ENCODE peak calls at places on chromosomes 11 and 22, in ten cellular contexts. V, R, C, X, F, O, E, J, Y and Q are unnamed samples.
A peak's percentile ranks its signal among the peaks of the same experiment; 100 is the strongest.

GRCh38 chr11:58957922-58958321 is 18.6 kb downstream of the GLYATL1 start:
- DNase-seq in V (no peak), R (no peak), C (no peak), X (no peak), F (no peak), O (no peak), E (no peak), J (no peak), Y (no peak), Q (no peak)

GRCh38 chr22:44916281-44917231 is 93.2 kb downstream of the PHF21B start:
- DNase-seq in V (no peak), R (no peak), C (peak; percentile 30), X (no peak), F (no peak), O (no peak), E (no peak), J (no peak), Y (no peak), Q (no peak)

GRCh38 chr22:19942071-19942885 is 660 bp upstream of the TXNRD2 start:
- DNase-seq in V (no peak), R (no peak), C (no peak), X (no peak), F (no peak), O (peak; percentile 69), E (no peak), J (peak; percentile 88), Y (no peak), Q (no peak)

GRCh38 chr11:105763594-105763993 is 153.7 kb downstream of the GRIA4 start:
- DNase-seq in V (no peak), R (no peak), C (no peak), X (no peak), F (no peak), O (no peak), E (no peak), J (no peak), Y (no peak), Q (no peak)

GRCh38 chr11:106156290-106156937 is 79.0 kb downstream of the AASDHPPT start:
- DNase-seq in V (peak; percentile 8), R (peak; percentile 58), C (no peak), X (peak; percentile 25), F (no peak), O (peak; percentile 83), E (no peak), J (peak; percentile 54), Y (peak; percentile 53), Q (no peak)

GRCh38 chr11:96213500-96213899 is 129.5 kb downstream of the MAML2 start:
- DNase-seq in V (no peak), R (peak; percentile 48), C (no peak), X (no peak), F (no peak), O (peak; percentile 87), E (no peak), J (no peak), Y (no peak), Q (no peak)

GRCh38 chr22:22394589-22394988 is 114.0 kb downstream of the ZNF280B start:
- DNase-seq in V (no peak), R (no peak), C (no peak), X (no peak), F (peak; percentile 51), O (no peak), E (no peak), J (no peak), Y (no peak), Q (peak; percentile 40)

GRCh38 chr11:76523786-76524436 is 79.1 kb downstream of the EMSY start:
- DNase-seq in V (no peak), R (no peak), C (no peak), X (no peak), F (no peak), O (no peak), E (no peak), J (no peak), Y (no peak), Q (no peak)

GRCh38 chr11:10387209-10388083 is 67.6 kb upstream of the AMPD3 start:
- DNase-seq in V (no peak), R (peak; percentile 96), C (no peak), X (no peak), F (peak; percentile 46), O (peak; percentile 92), E (no peak), J (no peak), Y (no peak), Q (peak; percentile 65)

GRCh38 chr22:22431271-22432220 is 77.0 kb downstream of the ZNF280B start:
- DNase-seq in V (peak; percentile 81), R (no peak), C (no peak), X (peak; percentile 83), F (peak; percentile 72), O (peak; percentile 34), E (peak; percentile 54), J (peak; percentile 61), Y (peak; percentile 1), Q (no peak)

GRCh38 chr22:40524392-40525249 is 111.9 kb downstream of the MRTFA start:
- DNase-seq in V (no peak), R (no peak), C (no peak), X (no peak), F (no peak), O (peak; percentile 54), E (no peak), J (peak; percentile 42), Y (no peak), Q (no peak)

DNA sequence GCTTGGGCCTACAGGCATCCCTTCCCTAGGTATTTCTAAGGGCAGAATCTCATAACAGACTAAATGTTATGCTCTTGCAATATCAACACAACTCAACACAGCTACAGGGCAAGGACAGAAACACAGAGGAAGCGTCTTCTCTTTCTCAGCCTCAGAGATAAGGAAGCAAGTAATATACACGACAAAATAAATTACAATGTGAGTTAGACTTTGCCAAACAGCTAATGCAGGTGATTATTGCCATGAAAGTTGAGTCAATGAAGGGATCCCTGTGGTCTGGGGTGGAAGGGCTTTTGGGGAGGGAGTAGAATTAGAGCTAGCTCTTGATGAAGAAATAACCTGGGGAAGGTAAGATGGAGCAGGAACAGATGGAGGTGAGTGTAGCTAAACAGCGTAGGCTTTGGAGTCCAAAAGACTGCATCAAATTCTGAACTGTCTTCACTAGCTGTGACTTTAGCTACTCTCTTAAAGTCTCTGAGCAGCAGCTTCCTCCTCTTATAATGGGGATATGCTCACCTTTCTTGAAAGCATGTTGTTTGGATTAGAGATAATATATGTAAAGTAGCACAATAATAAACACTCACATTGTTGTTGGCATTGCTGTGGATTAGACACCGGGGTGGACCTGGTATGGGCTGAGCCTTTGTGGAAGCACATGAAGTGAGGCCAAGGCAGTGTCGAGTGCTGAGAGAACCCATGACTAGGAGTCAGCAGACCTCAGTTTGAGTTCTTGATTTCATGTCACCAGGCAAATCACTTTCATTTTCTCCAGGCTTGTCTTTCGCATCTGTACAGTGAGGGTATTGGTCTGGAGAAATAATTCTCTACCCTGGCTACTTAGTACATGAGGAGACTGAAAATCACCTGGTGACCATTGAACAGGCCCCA is 41.0 kb upstream of the AQP11 start:
- DNase-seq in V (no peak), R (no peak), C (no peak), X (no peak), F (no peak), O (no peak), E (no peak), J (no peak), Y (no peak), Q (no peak)
- TF ChIP-seq CTCF in V (no peak), R (no peak), C (no peak), X (no peak), F (no peak), O (no peak), E (no peak), J (no peak), Y (no peak), Q (peak; percentile 0)

GRCh38 chr11:90113541-90113940 is 20.9 kb upstream of the NAALAD2 start:
- DNase-seq in V (no peak), R (no peak), C (no peak), X (no peak), F (no peak), O (no peak), E (no peak), J (peak; percentile 31), Y (no peak), Q (no peak)
- TF ChIP-seq CTCF in V (peak; percentile 42), R (peak; percentile 20), C (peak; percentile 69), X (peak; percentile 70), F (peak; percentile 32), O (peak; percentile 38), E (peak; percentile 26), J (no peak), Y (peak; percentile 35), Q (peak; percentile 78)

GRCh38 chr11:65660038-65660437 is 2.7 kb downstream of the RELA start:
- DNase-seq in V (no peak), R (no peak), C (no peak), X (no peak), F (no peak), O (no peak), E (no peak), J (no peak), Y (no peak), Q (no peak)

GRCh38 chr11:65662247-65662801 is 392 bp downstream of the RELA start:
- DNase-seq in V (no peak), R (no peak), C (no peak), X (no peak), F (no peak), O (no peak), E (no peak), J (no peak), Y (no peak), Q (no peak)

GRCh38 chr11:65661599-65662246 is 993 bp downstream of the RELA start:
- DNase-seq in V (no peak), R (no peak), C (no peak), X (peak; percentile 8), F (no peak), O (no peak), E (no peak), J (no peak), Y (no peak), Q (no peak)

GRCh38 chr11:65663634-65664200 is 1.0 kb upstream of the RELA start:
- DNase-seq in V (peak; percentile 44), R (peak; percentile 45), C (peak; percentile 83), X (peak; percentile 30), F (peak; percentile 66), O (peak; percentile 52), E (peak; percentile 42), J (no peak), Y (no peak), Q (no peak)

GRCh38 chr11:65662802-65663633 is at the start of gene RELA:
- DNase-seq in V (peak; percentile 91), R (peak; percentile 90), C (peak; percentile 97), X (peak; percentile 94), F (peak; percentile 93), O (peak; percentile 93), E (peak; percentile 89), J (peak; percentile 95), Y (peak; percentile 96), Q (peak; percentile 94)
- TF ChIP-seq CTCF in V (no peak), R (no peak), C (peak; percentile 43), X (peak; percentile 26), F (no peak), O (no peak), E (no peak), J (no peak), Y (no peak), Q (no peak)

DNA sequence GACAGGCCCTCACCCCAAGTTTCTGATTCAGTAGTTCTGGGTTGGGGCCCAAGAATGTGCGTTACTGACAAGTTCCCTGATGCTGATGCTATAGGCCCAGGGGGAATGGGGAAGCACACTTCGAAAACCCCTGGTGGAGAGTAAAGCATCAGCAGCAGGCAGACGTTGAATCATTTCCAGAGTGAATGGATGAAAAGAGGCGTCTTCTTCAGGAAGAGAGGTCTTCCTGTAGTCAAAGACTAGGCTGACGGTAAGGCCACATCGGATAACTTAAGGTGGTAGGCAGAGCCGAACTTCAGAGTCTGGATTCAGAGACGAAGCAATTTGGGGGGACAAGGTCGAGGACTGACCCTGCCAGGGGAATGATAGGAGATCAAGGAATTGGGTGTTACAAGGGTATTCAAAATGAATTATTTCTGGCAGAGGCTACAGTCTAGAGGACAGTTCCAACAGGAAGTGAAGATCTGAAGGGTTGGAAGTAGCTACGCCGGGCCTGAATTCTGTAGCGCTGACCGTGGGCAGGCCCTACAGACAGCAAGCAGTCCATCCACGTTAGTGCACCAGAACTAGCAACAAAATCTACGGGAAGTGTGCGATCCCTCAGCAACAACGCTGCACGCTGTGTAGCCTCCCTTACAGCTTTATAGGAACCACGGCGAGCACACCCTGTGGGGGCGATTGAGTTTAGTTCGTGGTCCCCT is 862 bp upstream of the CENATAC start:
- DNase-seq in V (no peak), R (no peak), C (no peak), X (peak; percentile 17), F (no peak), O (peak; percentile 44), E (peak; percentile 37), J (peak; percentile 76), Y (no peak), Q (no peak)
- TF ChIP-seq CTCF in V (no peak), R (peak; percentile 3), C (no peak), X (peak; percentile 28), F (no peak), O (peak; percentile 27), E (peak; percentile 48), J (peak; percentile 43), Y (peak; percentile 17), Q (peak; percentile 62)